ENCODE peak calls at places on chromosomes 7 and 10, in seven cellular contexts. One of them, this sample, is unnamed.

GRCh38 chr7:50416509-50417299 is 33.4 kb downstream of the FIGNL1 start:
- DNase-seq in IMR-90: no peak
- DNase-seq in mesendoderm: peak; percentile 53
- DNase-seq in trophoblast cell: no peak
- DNase-seq in H1: no peak
- DNase-seq in H9: no peak
- DNase-seq in mesenchymal stem cell: no peak
- DNase-seq in this sample: no peak

GRCh38 chr10:70510904-70511303 is 32.3 kb downstream of the PALD1 start:
- DNase-seq in H1: no peak
- DNase-seq in trophoblast cell: no peak
- DNase-seq in IMR-90: no peak
- DNase-seq in mesenchymal stem cell: no peak
- DNase-seq in mesendoderm: no peak
- DNase-seq in H9: no peak
- DNase-seq in this sample: no peak

GRCh38 chr10:84820121-84820520 is 491.7 kb downstream of the CCSER2 start:
- DNase-seq in mesendoderm: no peak
- DNase-seq in trophoblast cell: no peak
- DNase-seq in H9: no peak
- DNase-seq in mesenchymal stem cell: no peak
- DNase-seq in IMR-90: no peak
- DNase-seq in H1: no peak
- DNase-seq in this sample: no peak

GRCh38 chr10:6115411-6115800 is 26.6 kb downstream of the RBM17 start:
- DNase-seq in IMR-90: peak; percentile 12
- DNase-seq in trophoblast cell: no peak
- DNase-seq in H1: no peak
- DNase-seq in mesenchymal stem cell: no peak
- DNase-seq in H9: no peak
- DNase-seq in mesendoderm: no peak
- DNase-seq in this sample: no peak

GRCh38 chr10:190216-190615 is 55.0 kb downstream of the ZMYND11 start:
- DNase-seq in trophoblast cell: no peak
- DNase-seq in mesenchymal stem cell: no peak
- DNase-seq in IMR-90: no peak
- DNase-seq in H1: no peak
- DNase-seq in H9: peak; percentile 26
- DNase-seq in mesendoderm: no peak
- DNase-seq in this sample: no peak

GRCh38 chr10:96319754-96320514 is 15.7 kb downstream of the DNTT start:
- DNase-seq in mesenchymal stem cell: no peak
- DNase-seq in H9: no peak
- DNase-seq in mesendoderm: no peak
- DNase-seq in IMR-90: no peak
- DNase-seq in trophoblast cell: no peak
- DNase-seq in H1: no peak
- DNase-seq in this sample: no peak

GRCh38 chr10:31318854-31319601 is at the start of gene ZEB1:
- DNase-seq in mesendoderm: peak; percentile 97
- DNase-seq in H1: peak; percentile 80
- DNase-seq in trophoblast cell: peak; percentile 81
- DNase-seq in H9: peak; percentile 91
- DNase-seq in IMR-90: peak; percentile 93
- DNase-seq in mesenchymal stem cell: peak; percentile 89
- DNase-seq in this sample: peak; percentile 91

GRCh38 chr7:47100148-47100547 is 481.8 kb downstream of the TNS3 start:
- DNase-seq in mesenchymal stem cell: no peak
- DNase-seq in trophoblast cell: no peak
- DNase-seq in H1: no peak
- DNase-seq in IMR-90: no peak
- DNase-seq in H9: no peak
- DNase-seq in mesendoderm: no peak
- DNase-seq in this sample: no peak

GRCh38 chr7:27434729-27435400 is 192.3 kb downstream of the EVX1 start:
- DNase-seq in H1: no peak
- DNase-seq in mesenchymal stem cell: peak; percentile 77
- DNase-seq in trophoblast cell: no peak
- DNase-seq in mesendoderm: peak; percentile 53
- DNase-seq in IMR-90: peak; percentile 8
- DNase-seq in H9: no peak
- DNase-seq in this sample: no peak

GRCh38 chr7:130471974-130472373 is 19.9 kb upstream of the MEST start:
- DNase-seq in mesendoderm: no peak
- DNase-seq in H9: no peak
- DNase-seq in trophoblast cell: no peak
- DNase-seq in mesenchymal stem cell: no peak
- DNase-seq in H1: no peak
- DNase-seq in IMR-90: no peak
- DNase-seq in this sample: no peak

GRCh38 chr7:151790095-151790825 is 86.7 kb downstream of the PRKAG2 start:
- DNase-seq in trophoblast cell: no peak
- DNase-seq in H1: no peak
- DNase-seq in mesenchymal stem cell: no peak
- DNase-seq in H9: no peak
- DNase-seq in mesendoderm: peak; percentile 44
- DNase-seq in IMR-90: no peak
- DNase-seq in this sample: no peak

GRCh38 chr10:6562221-6562620 is 17.9 kb downstream of the PRKCQ start:
- DNase-seq in mesendoderm: no peak
- DNase-seq in H1: no peak
- DNase-seq in mesenchymal stem cell: no peak
- DNase-seq in H9: no peak
- DNase-seq in IMR-90: no peak
- DNase-seq in trophoblast cell: no peak
- DNase-seq in this sample: no peak

GRCh38 chr10:28945959-28946358 is 268.6 kb downstream of the BAMBI start:
- DNase-seq in mesendoderm: no peak
- DNase-seq in H9: no peak
- DNase-seq in IMR-90: no peak
- DNase-seq in H1: no peak
- DNase-seq in trophoblast cell: no peak
- DNase-seq in mesenchymal stem cell: peak; percentile 29
- DNase-seq in this sample: no peak

GRCh38 chr7:108079291-108080057 is 50.7 kb downstream of the LAMB4 start:
- DNase-seq in mesenchymal stem cell: peak; percentile 85
- DNase-seq in IMR-90: peak; percentile 95
- DNase-seq in mesendoderm: no peak
- DNase-seq in H9: no peak
- DNase-seq in H1: no peak
- DNase-seq in trophoblast cell: no peak
- DNase-seq in this sample: no peak

GRCh38 chr7:39504963-39505362 is 61.2 kb upstream of the YAE1 start:
- DNase-seq in IMR-90: peak; percentile 40
- DNase-seq in mesenchymal stem cell: peak; percentile 26
- DNase-seq in mesendoderm: no peak
- DNase-seq in H9: no peak
- DNase-seq in trophoblast cell: peak; percentile 43
- DNase-seq in H1: no peak
- DNase-seq in this sample: no peak

GRCh38 chr7:47573758-47574472 is 8.0 kb downstream of the TNS3 start:
- DNase-seq in mesenchymal stem cell: peak; percentile 95
- DNase-seq in H1: no peak
- DNase-seq in H9: no peak
- DNase-seq in IMR-90: peak; percentile 87
- DNase-seq in trophoblast cell: peak; percentile 71
- DNase-seq in mesendoderm: no peak
- DNase-seq in this sample: no peak

GRCh38 chr7:110595694-110596093 is 495.2 kb upstream of the LRRN3 start:
- DNase-seq in mesenchymal stem cell: no peak
- DNase-seq in mesendoderm: no peak
- DNase-seq in trophoblast cell: no peak
- DNase-seq in IMR-90: no peak
- DNase-seq in H1: no peak
- DNase-seq in H9: no peak
- DNase-seq in this sample: no peak

GRCh38 chr10:80769700-80770160 is 232.0 kb downstream of the SH2D4B start:
- DNase-seq in mesenchymal stem cell: no peak
- DNase-seq in H9: no peak
- DNase-seq in H1: no peak
- DNase-seq in IMR-90: no peak
- DNase-seq in mesendoderm: peak; percentile 70
- DNase-seq in trophoblast cell: no peak
- DNase-seq in this sample: no peak

GRCh38 chr7:28904539-28905143 is 53.5 kb downstream of the TRIL start:
- DNase-seq in IMR-90: no peak
- DNase-seq in mesendoderm: peak; percentile 32
- DNase-seq in mesenchymal stem cell: no peak
- DNase-seq in H9: no peak
- DNase-seq in H1: no peak
- DNase-seq in trophoblast cell: no peak
- DNase-seq in this sample: no peak

GRCh38 chr10:79293841-79294705 is 53.2 kb upstream of the PPIF start:
- DNase-seq in H1: no peak
- DNase-seq in H9: no peak
- DNase-seq in IMR-90: peak; percentile 72
- DNase-seq in mesendoderm: no peak
- DNase-seq in mesenchymal stem cell: peak; percentile 27
- DNase-seq in trophoblast cell: peak; percentile 80
- DNase-seq in this sample: no peak

GRCh38 chr10:63554666-63555065 is 33.5 kb downstream of the REEP3 start:
- DNase-seq in H9: no peak
- DNase-seq in trophoblast cell: no peak
- DNase-seq in mesendoderm: no peak
- DNase-seq in mesenchymal stem cell: peak; percentile 90
- DNase-seq in H1: no peak
- DNase-seq in IMR-90: peak; percentile 91
- DNase-seq in this sample: no peak

GRCh38 chr10:127860632-127861031 is 32.1 kb downstream of the CLRN3 start:
- DNase-seq in H1: no peak
- DNase-seq in mesendoderm: no peak
- DNase-seq in mesenchymal stem cell: no peak
- DNase-seq in IMR-90: no peak
- DNase-seq in trophoblast cell: no peak
- DNase-seq in H9: no peak
- DNase-seq in this sample: no peak
- H3K18ac ChIP-seq in H1: no peak overlapping the region
- H3K18ac ChIP-seq in mesendoderm: no peak overlapping the region
- H3K18ac ChIP-seq in mesenchymal stem cell: no peak overlapping the region
- H3K18ac ChIP-seq in IMR-90: no peak overlapping the region
- H3K18ac ChIP-seq in trophoblast cell: no peak overlapping the region
- H3K18ac ChIP-seq in H9: no peak overlapping the region
- H3K18ac ChIP-seq in this sample: peak overlapping the region; percentile 13

DNA sequence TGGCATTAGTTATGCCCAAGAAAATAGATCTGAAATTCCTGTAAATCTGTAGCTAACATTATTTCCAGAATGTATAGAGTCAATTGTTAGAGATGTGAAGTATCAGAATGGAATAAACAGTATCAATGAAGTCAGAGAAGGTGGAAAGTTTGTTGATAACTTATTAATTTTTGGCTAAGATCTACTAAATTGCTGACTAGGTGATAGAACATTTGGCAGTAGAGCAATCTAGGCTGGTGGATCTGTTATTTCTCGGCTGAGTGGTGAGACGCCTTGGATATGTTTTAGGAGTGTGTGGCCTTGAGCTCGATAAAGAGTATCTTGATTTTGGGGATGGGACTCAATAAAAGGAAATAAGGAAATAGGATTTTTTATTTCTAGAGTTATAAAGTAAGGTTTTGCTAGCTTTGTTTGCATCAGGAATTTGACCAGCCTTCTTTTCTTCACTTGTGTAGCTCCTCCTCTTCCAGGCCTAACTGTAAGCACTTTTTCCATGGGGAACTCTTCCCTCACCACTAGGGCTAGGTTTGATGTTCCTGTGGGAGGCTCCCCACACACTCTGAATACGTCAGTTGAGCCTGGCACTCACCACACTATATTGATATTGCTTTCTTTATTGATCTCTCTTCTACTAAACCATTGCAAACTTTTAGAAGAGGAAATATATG is 86.8 kb upstream of the CSTF2T start:
- DNase-seq in mesenchymal stem cell: no peak
- DNase-seq in trophoblast cell: no peak
- DNase-seq in mesendoderm: peak; percentile 35
- DNase-seq in IMR-90: peak; percentile 9
- DNase-seq in H1: no peak
- DNase-seq in H9: no peak
- DNase-seq in this sample: no peak
- H3K27ac ChIP-seq in mesenchymal stem cell: no peak overlapping the region
- H3K27ac ChIP-seq in trophoblast cell: no peak overlapping the region
- H3K27ac ChIP-seq in mesendoderm: no peak overlapping the region
- H3K27ac ChIP-seq in IMR-90: no peak overlapping the region
- H3K27ac ChIP-seq in H1: no peak overlapping the region
- H3K27ac ChIP-seq in H9: no peak overlapping the region
- H3K27ac ChIP-seq in this sample: no peak overlapping the region

GRCh38 chr10:48941427-48942075 is 1.9 kb upstream of the LRRC18 start:
- DNase-seq in H9: peak; percentile 20
- DNase-seq in mesenchymal stem cell: no peak
- DNase-seq in IMR-90: no peak
- DNase-seq in trophoblast cell: no peak
- DNase-seq in H1: no peak
- DNase-seq in mesendoderm: no peak
- DNase-seq in this sample: no peak

GRCh38 chr10:48945441-48946143 is 6.0 kb upstream of the LRRC18 start:
- DNase-seq in mesendoderm: no peak
- DNase-seq in mesenchymal stem cell: no peak
- DNase-seq in trophoblast cell: no peak
- DNase-seq in H1: no peak
- DNase-seq in H9: no peak
- DNase-seq in IMR-90: no peak
- DNase-seq in this sample: no peak

GRCh38 chr10:48946891-48947500 is 7.4 kb upstream of the LRRC18 start:
- DNase-seq in trophoblast cell: no peak
- DNase-seq in H9: no peak
- DNase-seq in H1: no peak
- DNase-seq in mesendoderm: no peak
- DNase-seq in IMR-90: no peak
- DNase-seq in mesenchymal stem cell: no peak
- DNase-seq in this sample: no peak

GRCh38 chr10:48943096-48943495 is 3.5 kb upstream of the LRRC18 start:
- DNase-seq in IMR-90: no peak
- DNase-seq in trophoblast cell: no peak
- DNase-seq in H1: no peak
- DNase-seq in H9: no peak
- DNase-seq in mesenchymal stem cell: no peak
- DNase-seq in mesendoderm: no peak
- DNase-seq in this sample: no peak

GRCh38 chr10:48944171-48944570 is 4.5 kb upstream of the LRRC18 start:
- DNase-seq in IMR-90: no peak
- DNase-seq in H9: no peak
- DNase-seq in trophoblast cell: no peak
- DNase-seq in H1: no peak
- DNase-seq in mesenchymal stem cell: no peak
- DNase-seq in mesendoderm: no peak
- DNase-seq in this sample: no peak
- H3K18ac ChIP-seq in IMR-90: no peak overlapping the region
- H3K18ac ChIP-seq in H9: no peak overlapping the region
- H3K18ac ChIP-seq in trophoblast cell: no peak overlapping the region
- H3K18ac ChIP-seq in H1: no peak overlapping the region
- H3K18ac ChIP-seq in mesenchymal stem cell: no peak overlapping the region
- H3K18ac ChIP-seq in mesendoderm: no peak overlapping the region
- H3K18ac ChIP-seq in this sample: no peak overlapping the region

DNA sequence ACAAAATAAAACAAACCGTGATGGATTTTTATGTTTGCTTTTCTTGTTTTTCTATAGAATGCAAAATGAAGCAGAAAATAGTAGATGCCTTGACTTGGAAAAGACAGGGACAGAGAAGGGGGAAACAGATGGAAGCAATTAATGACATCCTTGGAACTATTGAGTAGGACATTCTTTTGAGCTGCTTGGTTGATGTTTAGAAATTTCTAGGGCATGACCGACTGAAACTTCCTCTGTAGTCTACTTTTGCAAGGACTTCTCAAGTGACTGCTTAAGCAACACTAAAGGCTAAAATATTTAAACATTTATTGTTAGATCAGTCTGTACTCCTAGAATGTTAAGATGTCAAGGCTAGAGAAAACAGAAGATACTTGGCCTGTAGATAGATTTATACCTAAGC is 49.4 kb downstream of the VCL start:
- DNase-seq in IMR-90: peak; percentile 94
- DNase-seq in H9: no peak
- DNase-seq in mesenchymal stem cell: peak; percentile 86
- DNase-seq in trophoblast cell: no peak
- DNase-seq in H1: no peak
- DNase-seq in mesendoderm: no peak
- DNase-seq in this sample: no peak
- H3K27ac ChIP-seq in IMR-90: peak overlapping the region; percentile 85
- H3K27ac ChIP-seq in H9: no peak overlapping the region
- H3K27ac ChIP-seq in mesenchymal stem cell: peak overlapping the region; percentile 59
- H3K27ac ChIP-seq in trophoblast cell: no peak overlapping the region
- H3K27ac ChIP-seq in H1: no peak overlapping the region
- H3K27ac ChIP-seq in mesendoderm: no peak overlapping the region
- H3K27ac ChIP-seq in this sample: no peak overlapping the region

This sample was measured in neuronal stem cell.